ENCODE peak calls at places on chromosome 1, in nine cellular contexts. F is WTC11, B is K562, P is A549, Q is endothelial cell of umbilical vein, E is HepG2, K is NB4, V is H1, I is HCT116. U is an unnamed sample.

GRCh38 chr1:101244842-101245574 is 8.2 kb downstream of the S1PR1 start:
- DNase-seq in K (no peak), P (no peak), I (no peak), V (no peak), B (no peak), E (no peak), F (no peak), Q (no peak), U (no peak)

GRCh38 chr1:216531308-216532239 is 108.3 kb upstream of the USH2A start:
- DNase-seq in V (no peak), I (no peak), E (no peak), F (no peak), Q (no peak), B (no peak), P (no peak), K (no peak), U (no peak)

GRCh38 chr1:46516140-46516539 is 26.5 kb downstream of the DMBX1 start:
- DNase-seq in F (no peak), K (no peak), V (no peak), E (no peak), B (no peak), P (no peak), I (no peak), Q (no peak), U (no peak)

GRCh38 chr1:23424171-23424959 is at the start of gene TCEA3:
- DNase-seq in B (no peak), F (peak; percentile 33), P (no peak), Q (no peak), E (peak; percentile 36), V (no peak), K (no peak), I (no peak), U (peak; percentile 41)

GRCh38 chr1:17136936-17137335 is 17.7 kb upstream of the PADI2 start:
- DNase-seq in I (no peak), K (no peak), F (no peak), Q (no peak), V (no peak), B (no peak), E (no peak), P (no peak), U (no peak)

GRCh38 chr1:117389779-117390178 is 22.5 kb downstream of the MAN1A2 start:
- DNase-seq in B (no peak), Q (no peak), I (no peak), F (no peak), K (no peak), V (no peak), E (no peak), P (no peak), U (no peak)

GRCh38 chr1:37932759-37933158 is 14.1 kb downstream of the INPP5B start:
- DNase-seq in E (no peak), F (no peak), B (peak; percentile 54), I (no peak), P (peak; percentile 28), Q (no peak), K (peak; percentile 30), V (no peak), U (no peak)

GRCh38 chr1:209651148-209651547 is 1.1 kb downstream of the LAMB3 start:
- DNase-seq in P (peak; percentile 84), B (peak; percentile 80), Q (peak; percentile 77), V (no peak), I (peak; percentile 67), F (no peak), E (no peak), K (peak; percentile 82), U (no peak)

GRCh38 chr1:53183277-53183990 is 13.2 kb upstream of the CPT2 start:
- DNase-seq in K (no peak), Q (no peak), I (no peak), P (no peak), V (no peak), B (peak; percentile 86), F (no peak), E (peak; percentile 97), U (no peak)

GRCh38 chr1:6350416-6351088 is 43.0 kb downstream of the ACOT7 start:
- DNase-seq in Q (no peak), I (no peak), B (no peak), V (no peak), K (no peak), P (no peak), F (no peak), E (no peak), U (peak; percentile 10)

GRCh38 chr1:52603301-52603675 is 1.1 kb downstream of the GPX7 start:
- DNase-seq in P (no peak), B (no peak), F (no peak), I (no peak), E (no peak), K (no peak), V (no peak), Q (no peak), U (peak; percentile 34)

GRCh38 chr1:81551942-81552341 is 248.8 kb upstream of the ADGRL2 start:
- DNase-seq in Q (no peak), P (no peak), K (no peak), F (no peak), V (no peak), B (no peak), E (no peak), I (no peak), U (no peak)

DNA sequence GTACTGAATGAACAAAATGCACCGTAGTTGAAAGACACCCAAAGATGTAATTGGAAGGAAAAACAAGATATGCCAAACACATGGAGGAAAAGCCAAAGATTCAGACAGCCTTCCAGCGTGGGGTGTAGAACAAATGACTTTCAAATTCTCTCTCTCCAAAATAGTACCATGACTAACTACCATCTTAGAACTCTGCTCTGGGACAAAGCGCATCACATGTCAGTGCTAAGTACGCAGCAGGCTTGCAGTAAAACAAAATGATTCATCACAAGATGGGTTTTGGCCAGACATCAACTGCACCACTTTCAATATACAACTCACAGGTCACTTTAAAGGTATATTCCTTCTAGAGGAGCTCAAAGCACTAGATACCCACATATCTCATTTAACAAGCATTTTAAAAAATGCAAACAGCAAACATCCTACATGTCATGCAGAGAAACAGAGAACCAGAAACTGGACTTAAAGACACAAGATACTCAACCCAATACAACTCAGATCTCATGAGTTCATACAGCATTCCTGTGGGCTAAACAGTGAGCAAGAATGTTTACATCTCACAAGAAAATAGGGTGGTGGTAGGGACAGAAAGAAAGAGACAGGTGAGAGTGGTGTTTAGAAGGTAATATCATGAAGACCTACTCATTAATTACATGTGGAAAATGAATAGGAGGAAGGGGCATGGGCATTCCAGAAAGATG is 75.7 kb downstream of the BCAR3 start:
- DNase-seq in P (peak; percentile 68), F (no peak), B (no peak), V (no peak), E (no peak), K (no peak), I (no peak), Q (peak; percentile 43), U (no peak)
- TF ChIP-seq MAX in P (no peak), F (no peak), B (no peak), V (no peak), E (no peak), K (no peak), I (no peak), Q (no peak), U (peak; percentile 84)

GRCh38 chr1:26695417-26696190 is at the start of gene ARID1A:
- DNase-seq in Q (peak; percentile 98), K (peak; percentile 98), P (peak; percentile 52), V (peak; percentile 73), B (peak; percentile 91), E (peak; percentile 88), I (peak; percentile 92), F (peak; percentile 95), U (peak; percentile 89)

GRCh38 chr1:26697441-26697977 is 1.7 kb downstream of the ARID1A start:
- DNase-seq in E (no peak), I (no peak), B (peak; percentile 31), F (no peak), K (no peak), Q (no peak), V (no peak), P (no peak), U (peak; percentile 44)

GRCh38 chr1:26697978-26698849 is 2.4 kb downstream of the ARID1A start:
- DNase-seq in B (peak; percentile 86), F (peak; percentile 22), P (peak; percentile 58), E (peak; percentile 89), K (peak; percentile 83), I (peak; percentile 80), V (no peak), Q (peak; percentile 94), U (peak; percentile 76)

GRCh38 chr1:26696191-26696644 is 403 bp downstream of the ARID1A start:
- DNase-seq in I (no peak), E (no peak), V (no peak), B (peak; percentile 72), F (peak; percentile 20), P (no peak), K (no peak), Q (no peak), U (peak; percentile 73)

DNA sequence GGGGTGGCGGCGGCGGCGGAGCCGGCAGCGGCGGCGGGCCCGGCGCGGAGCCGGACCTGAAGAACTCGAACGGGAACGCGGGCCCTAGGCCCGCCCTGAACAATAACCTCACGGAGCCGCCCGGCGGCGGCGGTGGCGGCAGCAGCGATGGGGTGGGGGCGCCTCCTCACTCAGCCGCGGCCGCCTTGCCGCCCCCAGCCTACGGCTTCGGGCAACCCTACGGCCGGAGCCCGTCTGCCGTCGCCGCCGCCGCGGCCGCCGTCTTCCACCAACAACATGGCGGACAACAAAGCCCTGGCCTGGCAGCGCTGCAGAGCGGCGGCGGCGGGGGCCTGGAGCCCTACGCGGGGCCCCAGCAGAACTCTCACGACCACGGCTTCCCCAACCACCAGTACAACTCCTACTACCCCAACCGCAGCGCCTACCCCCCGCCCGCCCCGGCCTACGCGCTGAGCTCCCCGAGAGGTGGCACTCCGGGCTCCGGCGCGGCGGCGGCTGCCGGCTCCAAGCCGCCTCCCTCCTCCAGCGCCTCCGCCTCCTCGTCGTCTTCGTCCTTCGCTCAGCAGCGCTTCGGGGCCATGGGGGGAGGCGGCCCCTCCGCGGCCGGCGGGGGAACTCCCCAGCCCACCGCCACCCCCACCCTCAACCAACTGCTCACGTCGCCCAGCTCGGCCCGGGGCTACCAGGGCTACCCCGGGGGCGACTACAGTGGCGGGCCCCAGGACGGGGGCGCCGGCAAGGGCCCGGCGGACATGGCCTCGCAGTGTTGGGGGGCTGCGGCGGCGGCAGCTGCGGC is 1.0 kb downstream of the ARID1A start:
- DNase-seq in V (no peak), B (peak; percentile 36), F (peak; percentile 24), I (no peak), K (peak; percentile 77), P (no peak), Q (no peak), E (no peak), U (peak; percentile 57)
- TF ChIP-seq MAX in V (no peak), B (no peak), F (peak; percentile 29), I (no peak), K (no peak), P (no peak), Q (no peak), E (no peak), U (no peak)

GRCh38 chr1:60245371-60245770 is 171.8 kb upstream of the C1orf87 start:
- DNase-seq in I (no peak), B (no peak), P (no peak), Q (no peak), V (no peak), E (no peak), F (no peak), K (no peak), U (no peak)
- TF ChIP-seq MAX in I (no peak), B (no peak), P (no peak), Q (no peak), V (no peak), E (no peak), F (no peak), K (no peak), U (no peak)

DNA sequence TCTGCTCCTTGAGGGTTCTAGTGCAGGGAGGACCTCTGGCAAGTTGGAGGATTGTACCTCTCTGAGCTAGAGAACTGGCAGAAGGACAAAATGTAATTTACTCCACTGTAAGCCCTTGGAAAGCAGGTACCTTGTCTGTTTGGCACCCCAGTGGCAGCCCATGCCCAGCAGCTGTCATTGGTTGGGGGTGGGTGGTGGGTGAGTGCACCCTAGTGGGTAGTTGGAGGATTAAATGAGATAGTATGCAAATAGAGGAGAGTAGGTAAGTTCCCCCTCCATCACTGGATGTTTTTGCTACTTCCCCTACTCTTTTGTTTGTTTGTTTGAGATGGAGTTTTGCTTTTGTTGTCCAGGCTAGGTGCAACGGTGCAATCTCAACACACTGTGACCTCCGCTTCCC is 69.8 kb downstream of the RYR2 start:
- DNase-seq in K (no peak), P (no peak), F (no peak), V (no peak), B (no peak), E (no peak), I (no peak), Q (no peak), U (no peak)
- TF ChIP-seq MAX in K (no peak), P (no peak), F (no peak), V (no peak), B (no peak), E (no peak), I (no peak), Q (no peak), U (no peak)

U was measured in SK-N-SH.